ENCODE peak calls at places on chromosomes 13 and 19, in six cellular contexts. A is CD4-positive, alpha-beta memory T cell; H is PC-9; Y is pancreas; R is upper lobe of right lung; Q is aorta. V is an unnamed sample. For H3K36me3, the result is how much of the 10 kb centered on the place peaks cover.

GRCh38 chr19:14113762-14114414 is 3.7 kb downstream of the PRKACA start:
- DNase-seq in Q (peak), H (peak), R (peak), A (peak), Y (peak), V (no peak)

GRCh38 chr13:39900106-39900750 is 244.8 kb downstream of the COG6 start:
- DNase-seq in A (no peak), Q (no peak), Y (no peak), H (no peak), R (no peak), V (peak)

GRCh38 chr13:98802999-98803666 is 50.7 kb upstream of the SLC15A1 start:
- DNase-seq in H (no peak), R (no peak), A (no peak), Q (no peak), Y (no peak), V (no peak)

GRCh38 chr19:31356587-31357314 is 7.5 kb upstream of the TSHZ3 start:
- DNase-seq in R (peak), A (peak), H (no peak), Y (peak), Q (peak), V (no peak)

GRCh38 chr19:49939721-49940481 is 10.6 kb upstream of the NUP62 start:
- DNase-seq in H (no peak), Q (peak), R (no peak), A (no peak), Y (no peak), V (no peak)

GRCh38 chr13:103810026-103810425 is 743.8 kb upstream of the SLC10A2 start:
- DNase-seq in R (no peak), Q (no peak), A (no peak), Y (no peak), H (no peak), V (no peak)

GRCh38 chr19:35124098-35125060 is 8.8 kb downstream of the FXYD3 start:
- DNase-seq in Y (peak), A (peak), Q (peak), R (peak), H (peak), V (peak)

GRCh38 chr19:49678970-49679831 is 2.1 kb downstream of the PRMT1 start:
- DNase-seq in Y (no peak), A (no peak), H (peak), Q (no peak), R (no peak), V (no peak)

GRCh38 chr19:50911206-50912101 is at the start of gene KLK4:
- DNase-seq in Y (peak), Q (no peak), A (no peak), H (no peak), R (no peak), V (no peak)

GRCh38 chr19:1904385-1905070 is 671 bp upstream of the ADAT3 start:
- DNase-seq in Q (peak), Y (no peak), H (peak), R (no peak), A (no peak), V (no peak)

GRCh38 chr13:57409656-57410055 is 221.9 kb upstream of the PCDH17 start:
- DNase-seq in A (no peak), H (no peak), Q (no peak), Y (no peak), R (no peak), V (no peak)

GRCh38 chr19:12364391-12365093 is 941 bp downstream of the ZNF442 start:
- DNase-seq in H (no peak), Q (peak), R (peak), Y (peak), A (no peak), V (peak)

GRCh38 chr13:32165791-32166190 is 134.2 kb downstream of the FRY start:
- DNase-seq in R (no peak), H (no peak), Y (no peak), A (no peak), Q (no peak), V (no peak)

GRCh38 chr19:1090731-1091543 is 4.2 kb downstream of the POLR2E start:
- DNase-seq in Y (no peak), R (peak), H (no peak), Q (no peak), A (no peak), V (no peak)

GRCh38 chr13:36154567-36155231 is 23.5 kb upstream of the DCLK1 start:
- DNase-seq in Q (no peak), Y (no peak), H (no peak), R (no peak), A (no peak), V (peak)

GRCh38 chr13:85665286-85665685 is 133.9 kb downstream of the SLITRK6 start:
- DNase-seq in H (no peak), R (no peak), Y (no peak), A (no peak), Q (no peak), V (peak)

GRCh38 chr19:16355293-16356043 is 30.8 kb downstream of the KLF2 start:
- DNase-seq in Q (no peak), H (no peak), R (no peak), Y (no peak), A (no peak), V (peak)

GRCh38 chr19:28618504-28618903 is 594.4 kb downstream of the UQCRFS1 start:
- DNase-seq in A (no peak), Q (no peak), H (no peak), R (no peak), Y (no peak), V (no peak)

GRCh38 chr19:31946491-31946890 is 398.9 kb upstream of the ZNF507 start:
- DNase-seq in Q (no peak), A (no peak), H (no peak), Y (no peak), R (no peak), V (no peak)

GRCh38 chr19:43858174-43858573 is 31.1 kb downstream of the ZNF283 start:
- DNase-seq in Y (no peak), R (no peak), H (no peak), A (no peak), Q (no peak), V (no peak)

GRCh38 chr13:27065582-27065981 is 106.0 kb downstream of the USP12 start:
- DNase-seq in R (no peak), H (no peak), A (no peak), Y (no peak), Q (no peak), V (no peak)

GRCh38 chr19:36891768-36892357 is 24.2 kb downstream of the ZNF829 start:
- DNase-seq in H (no peak), Y (no peak), A (no peak), Q (no peak), R (no peak), V (no peak)

GRCh38 chr19:29528350-29528945 is 2.7 kb downstream of the VSTM2B start:
- DNase-seq in R (peak), A (peak), H (no peak), Y (peak), Q (no peak), V (peak)

GRCh38 chr13:99984463-99985242 is 3.1 kb downstream of the ZIC2 start:
- DNase-seq in R (no peak), A (no peak), Q (no peak), H (no peak), Y (no peak), V (no peak)

GRCh38 chr13:37288057-37288720 is 182.7 kb upstream of the CSNK1A1L start:
- DNase-seq in Y (no peak), A (no peak), Q (no peak), H (no peak), R (no peak), V (no peak)

GRCh38 chr19:34430738-34431625 is 2.8 kb downstream of the UBA2 start:
- DNase-seq in R (no peak), A (peak), Q (no peak), H (peak), Y (no peak), V (peak)

GRCh38 chr19:18368504-18369222 is 17.3 kb upstream of the GDF15 start:
- DNase-seq in A (no peak), Q (no peak), R (no peak), H (peak), Y (no peak), V (no peak)

GRCh38 chr13:97188207-97188606 is 33.9 kb upstream of the MBNL2 start:
- DNase-seq in A (no peak), R (no peak), Q (no peak), H (no peak), Y (no peak), V (no peak)

GRCh38 chr13:36915106-36915505 is 4.9 kb downstream of the SMAD9 start:
- DNase-seq in Y (no peak), R (no peak), A (no peak), H (no peak), Q (no peak), V (no peak)

GRCh38 chr19:47381653-47382279 is 32.7 kb downstream of the DHX34 start:
- DNase-seq in R (no peak), H (no peak), A (no peak), Y (no peak), Q (no peak), V (no peak)

GRCh38 chr19:54253331-54254194 is 3.5 kb downstream of the LILRB5 start:
- DNase-seq in Q (no peak), Y (no peak), R (no peak), A (no peak), H (no peak), V (no peak)

GRCh38 chr13:48954086-48954485 is 21.6 kb upstream of the FNDC3A start:
- DNase-seq in Y (no peak), R (no peak), Q (no peak), A (no peak), H (no peak), V (peak)

GRCh38 chr19:42467437-42467760 is 24.7 kb upstream of the CXCL17 start:
- DNase-seq in R (no peak), Q (no peak), Y (no peak), H (no peak), A (no peak), V (no peak)

GRCh38 chr13:28408235-28408848 is 86.6 kb downstream of the FLT1 start:
- DNase-seq in Y (no peak), H (no peak), A (no peak), R (no peak), Q (no peak), V (peak)

GRCh38 chr13:37175996-37176395 is 70.5 kb upstream of the CSNK1A1L start:
- DNase-seq in Q (no peak), Y (no peak), R (no peak), A (no peak), H (no peak), V (peak)

GRCh38 chr13:49604570-49604969 is 19.2 kb upstream of the RCBTB1 start:
- DNase-seq in A (no peak), R (no peak), Q (no peak), H (no peak), Y (no peak), V (no peak)

GRCh38 chr19:19285723-19286122 is 12.6 kb upstream of the TM6SF2 start:
- DNase-seq in Q (no peak), Y (no peak), A (no peak), R (no peak), H (no peak), V (no peak)

GRCh38 chr19:17681505-17682125 is 6.5 kb downstream of the UNC13A start:
- DNase-seq in Q (no peak), H (no peak), Y (no peak), R (no peak), A (no peak), V (peak)

GRCh38 chr19:44512326-44513298 is 12.3 kb upstream of the ZNF180 start:
- DNase-seq in R (no peak), Q (no peak), A (no peak), H (peak), Y (no peak), V (peak)

DNA sequence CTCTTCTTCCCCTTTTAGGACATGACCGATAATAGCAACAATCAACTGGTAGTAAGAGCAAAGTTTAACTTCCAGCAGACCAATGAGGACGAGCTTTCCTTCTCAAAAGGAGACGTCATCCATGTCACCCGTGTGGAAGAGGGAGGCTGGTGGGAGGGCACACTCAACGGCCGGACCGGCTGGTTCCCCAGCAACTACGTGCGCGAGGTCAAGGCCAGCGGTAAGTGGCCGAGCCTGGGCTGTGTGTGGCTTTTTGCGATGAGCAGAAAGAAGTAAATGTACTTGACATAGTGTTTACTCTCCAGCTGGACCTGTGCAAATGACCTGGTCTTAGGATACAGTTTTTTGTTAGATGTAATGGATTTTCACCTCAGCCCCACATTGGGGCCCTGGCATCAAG is 102.6 kb downstream of the ARHGEF7 start:
- DNase-seq in A (no peak), H (no peak), Y (no peak), R (peak), Q (peak), V (no peak)
- H3K36me3 ChIP-seq in A (under half), H (under half), Y (under half), R (under half), Q (under half), V (under half)

GRCh38 chr19:6226012-6226411 is 53.8 kb downstream of the MLLT1 start:
- DNase-seq in H (no peak), A (no peak), R (no peak), Q (no peak), Y (no peak), V (no peak)
- H3K36me3 ChIP-seq in H (under half), A (under half), R (half or more), Q (under half), Y (under half), V (under half)

GRCh38 chr19:5786593-5787551 is 2.3 kb upstream of the PRR22 start:
- DNase-seq in Q (no peak), Y (no peak), H (no peak), R (no peak), A (no peak), V (no peak)
- H3K36me3 ChIP-seq in Q (under half), Y (half or more), H (under half), R (half or more), A (under half), V (under half)

GRCh38 chr13:78600317-78600899 is 2.9 kb downstream of the POU4F1 start:
- DNase-seq in Q (no peak), H (no peak), Y (no peak), R (no peak), A (no peak), V (no peak)

GRCh38 chr13:78596701-78597550 is 6.4 kb downstream of the POU4F1 start:
- DNase-seq in H (no peak), R (no peak), A (no peak), Q (no peak), Y (no peak), V (no peak)

GRCh38 chr13:78598382-78598781 is 5.0 kb downstream of the POU4F1 start:
- DNase-seq in Y (no peak), R (no peak), A (no peak), H (no peak), Q (no peak), V (no peak)

GRCh38 chr13:78599911-78600310 is 3.4 kb downstream of the POU4F1 start:
- DNase-seq in Q (no peak), H (no peak), Y (no peak), R (no peak), A (no peak), V (no peak)

DNA sequence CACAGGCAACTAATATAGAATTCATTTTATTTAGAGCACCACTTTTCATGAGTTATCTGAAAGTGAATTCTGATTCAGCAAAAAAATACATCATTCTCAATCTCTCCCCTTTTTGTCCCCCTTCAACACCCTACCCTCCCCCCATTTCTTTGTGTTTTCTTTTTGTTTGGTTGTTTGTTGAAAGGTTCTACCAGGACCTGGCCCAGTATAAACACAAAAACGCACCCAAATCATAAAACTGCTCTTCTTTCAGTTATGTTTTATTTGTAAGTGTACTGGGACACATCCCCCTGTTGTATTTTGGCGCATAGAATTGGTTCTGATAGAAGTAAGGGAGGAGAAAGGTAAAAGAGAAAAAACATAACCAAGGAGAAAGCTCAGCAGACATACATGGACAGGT is 4.4 kb downstream of the POU4F1 start:
- DNase-seq in Y (no peak), R (no peak), H (no peak), A (no peak), Q (no peak), V (no peak)
- H3K36me3 ChIP-seq in Y (under half), R (under half), H (under half), A (under half), Q (under half), V (under half)

V was measured in brain microvascular endothelial cell.